ENCODE peak calls at places on chromosome 15, in seven cellular contexts. S is NCI-H1105; B is HuH-7; Q is HS-5; I is activated CD4-positive, alpha-beta T cell treated with anti-CD3 and anti-CD28 coated beads for 48 hours; E is NCI-H460; J is gastrocnemius medialis. C is an unnamed sample.

GRCh38 chr15:83283813-83284562 is 476 bp downstream of the BNC1 start:
- DNase-seq in S (no peak), B (no peak), Q (no peak), I (no peak), E (no peak), J (no peak), C (no peak)

GRCh38 chr15:31250033-31250432 is 76.6 kb upstream of the KLF13 start:
- DNase-seq in S (no peak), B (no peak), Q (no peak), I (no peak), E (no peak), J (no peak), C (no peak)

GRCh38 chr15:92908369-92909057 is 8.4 kb downstream of the CHD2 start:
- DNase-seq in S (no peak), B (no peak), Q (no peak), I (no peak), E (no peak), J (no peak), C (no peak)

GRCh38 chr15:81752149-81752942 is 293.5 kb downstream of the MEX3B start:
- DNase-seq in S (peak; percentile 78), B (no peak), Q (peak; percentile 45), I (no peak), E (no peak), J (peak; percentile 6), C (peak; percentile 80)

GRCh38 chr15:70198441-70199123 is 100.9 kb upstream of the TLE3 start:
- DNase-seq in S (no peak), B (no peak), Q (no peak), I (no peak), E (no peak), J (no peak), C (no peak)

GRCh38 chr15:57634290-57634689 is 42.6 kb downstream of the MYZAP start:
- DNase-seq in S (no peak), B (no peak), Q (no peak), I (no peak), E (no peak), J (peak; percentile 64), C (no peak)

GRCh38 chr15:62506217-62506805 is 341.2 kb upstream of the C2CD4B start:
- DNase-seq in S (no peak), B (no peak), Q (peak; percentile 60), I (no peak), E (no peak), J (no peak), C (peak; percentile 4)

GRCh38 chr15:75801859-75802593 is 41.2 kb upstream of the UBE2Q2 start:
- DNase-seq in S (peak; percentile 52), B (peak; percentile 97), Q (peak; percentile 32), I (peak; percentile 90), E (peak; percentile 76), J (peak; percentile 53), C (peak; percentile 44)

GRCh38 chr15:90203922-90204321 is 2.8 kb downstream of the SEMA4B start:
- DNase-seq in S (no peak), B (no peak), Q (no peak), I (no peak), E (no peak), J (no peak), C (no peak)

GRCh38 chr15:33278816-33279612 is 31.8 kb upstream of the RYR3 start:
- DNase-seq in S (no peak), B (no peak), Q (peak; percentile 72), I (no peak), E (peak; percentile 56), J (no peak), C (no peak)

GRCh38 chr15:101376615-101377395 is 81.8 kb upstream of the SNRPA1 start:
- DNase-seq in S (no peak), B (no peak), Q (no peak), I (no peak), E (no peak), J (no peak), C (no peak)

GRCh38 chr15:86773766-86774165 is 694.1 kb downstream of the AGBL1 start:
- DNase-seq in S (peak; percentile 65), B (no peak), Q (no peak), I (no peak), E (no peak), J (no peak), C (peak; percentile 93)

GRCh38 chr15:63494406-63494805 is 10.0 kb upstream of the USP3 start:
- DNase-seq in S (no peak), B (no peak), Q (no peak), I (no peak), E (no peak), J (no peak), C (no peak)

GRCh38 chr15:23910030-23910429 is 222.9 kb upstream of the NDN start:
- DNase-seq in S (no peak), B (no peak), Q (no peak), I (no peak), E (no peak), J (no peak), C (no peak)

GRCh38 chr15:78396976-78397375 is 41.0 kb upstream of the IREB2 start:
- DNase-seq in S (no peak), B (no peak), Q (no peak), I (no peak), E (no peak), J (peak; percentile 6), C (no peak)

GRCh38 chr15:100711479-100712130 is 109.2 kb downstream of the ASB7 start:
- DNase-seq in S (no peak), B (no peak), Q (no peak), I (no peak), E (no peak), J (no peak), C (no peak)

GRCh38 chr15:81914734-81915234 is 131.0 kb downstream of the MEX3B start:
- DNase-seq in S (peak; percentile 77), B (no peak), Q (no peak), I (no peak), E (no peak), J (no peak), C (peak; percentile 3)